ENCODE peak calls at places on chromosomes 12 and 14, in five cellular contexts. C, M, R, O and D are unnamed samples.

GRCh38 chr12:12405882-12406281 is 49.0 kb downstream of the BORCS5 start:
- DNase-seq in C (no peak), M (peak; percentile 76), R (peak; percentile 35), O (peak; percentile 52), D (peak; percentile 93)

GRCh38 chr12:13044002-13044858 is at the start of gene FAM234B:
- DNase-seq in C (peak; percentile 80), M (peak; percentile 74), R (peak; percentile 88), O (peak; percentile 76), D (peak; percentile 78)

GRCh38 chr12:47281667-47282171 is 202.0 kb upstream of the AMIGO2 start:
- DNase-seq in C (no peak), M (no peak), R (no peak), O (no peak), D (no peak)

GRCh38 chr12:25933001-25933400 is 25.5 kb upstream of the RASSF8 start:
- DNase-seq in C (no peak), M (no peak), R (no peak), O (no peak), D (no peak)

GRCh38 chr12:26995706-26996105 is 18.5 kb downstream of the TM7SF3 start:
- DNase-seq in C (no peak), M (no peak), R (no peak), O (no peak), D (no peak)

GRCh38 chr12:126286203-126286602 is 1221.0 kb downstream of the AACS start:
- DNase-seq in C (no peak), M (no peak), R (no peak), O (no peak), D (peak; percentile 90)

GRCh38 chr14:54791001-54791400 is 111.6 kb downstream of the GCH1 start:
- DNase-seq in C (no peak), M (no peak), R (no peak), O (no peak), D (no peak)

GRCh38 chr12:91023326-91024004 is 18.7 kb upstream of the EPYC start:
- DNase-seq in C (no peak), M (no peak), R (no peak), O (no peak), D (no peak)

GRCh38 chr12:103924761-103925641 is 5.2 kb upstream of the HSP90B1 start:
- DNase-seq in C (no peak), M (peak; percentile 24), R (no peak), O (no peak), D (no peak)

GRCh38 chr12:54370218-54370730 is 6.0 kb upstream of the GPR84 start:
- DNase-seq in C (peak; percentile 74), M (peak; percentile 90), R (peak; percentile 80), O (peak; percentile 66), D (peak; percentile 81)

GRCh38 chr12:108850854-108851573 is 6.4 kb downstream of the SSH1 start:
- DNase-seq in C (peak; percentile 57), M (peak; percentile 89), R (peak; percentile 85), O (no peak), D (no peak)

GRCh38 chr12:78490841-78491240 is 373.7 kb upstream of the SYT1 start:
- DNase-seq in C (no peak), M (no peak), R (no peak), O (no peak), D (no peak)

GRCh38 chr12:96501139-96501741 is 11.9 kb downstream of the CFAP54 start:
- DNase-seq in C (peak; percentile 35), M (peak; percentile 84), R (peak; percentile 38), O (no peak), D (peak; percentile 17)

GRCh38 chr12:10957741-10958140 is 18.7 kb upstream of the TAS2R14 start:
- DNase-seq in C (no peak), M (no peak), R (no peak), O (no peak), D (no peak)

GRCh38 chr12:12983420-12984035 is 16.5 kb downstream of the HEBP1 start:
- DNase-seq in C (no peak), M (peak; percentile 73), R (no peak), O (no peak), D (no peak)

GRCh38 chr14:67746927-67747326 is 45.2 kb downstream of the RDH12 start:
- DNase-seq in C (no peak), M (no peak), R (no peak), O (no peak), D (no peak)

GRCh38 chr12:69513297-69513696 is 43.1 kb downstream of the FRS2 start:
- DNase-seq in C (no peak), M (no peak), R (no peak), O (no peak), D (no peak)

GRCh38 chr12:117525766-117526165 is 164.3 kb upstream of the NOS1 start:
- DNase-seq in C (no peak), M (no peak), R (no peak), O (no peak), D (no peak)

GRCh38 chr12:110244829-110245228 is 36.2 kb upstream of the ATP2A2 start:
- DNase-seq in C (no peak), M (peak; percentile 79), R (peak; percentile 91), O (no peak), D (no peak)

GRCh38 chr12:51511546-51512260 is 79.3 kb upstream of the SCN8A start:
- DNase-seq in C (no peak), M (no peak), R (no peak), O (no peak), D (no peak)

GRCh38 chr12:92467886-92468285 is 234.9 kb upstream of the PLEKHG7 start:
- DNase-seq in C (no peak), M (peak; percentile 13), R (no peak), O (no peak), D (no peak)

GRCh38 chr12:92470608-92471021 is 232.2 kb upstream of the PLEKHG7 start:
- DNase-seq in C (no peak), M (no peak), R (no peak), O (no peak), D (no peak)

GRCh38 chr12:92468358-92469020 is 234.3 kb upstream of the PLEKHG7 start:
- DNase-seq in C (no peak), M (no peak), R (no peak), O (no peak), D (no peak)

GRCh38 chr12:92471551-92471950 is 231.2 kb upstream of the PLEKHG7 start:
- DNase-seq in C (no peak), M (no peak), R (no peak), O (no peak), D (no peak)

GRCh38 chr12:92469837-92470236 is 233.0 kb upstream of the PLEKHG7 start:
- DNase-seq in C (no peak), M (peak; percentile 47), R (peak; percentile 87), O (no peak), D (no peak)
- TF ChIP-seq CTCF in C (no peak), M (no peak), R (no peak), O (no peak), D (no peak)

DNA sequence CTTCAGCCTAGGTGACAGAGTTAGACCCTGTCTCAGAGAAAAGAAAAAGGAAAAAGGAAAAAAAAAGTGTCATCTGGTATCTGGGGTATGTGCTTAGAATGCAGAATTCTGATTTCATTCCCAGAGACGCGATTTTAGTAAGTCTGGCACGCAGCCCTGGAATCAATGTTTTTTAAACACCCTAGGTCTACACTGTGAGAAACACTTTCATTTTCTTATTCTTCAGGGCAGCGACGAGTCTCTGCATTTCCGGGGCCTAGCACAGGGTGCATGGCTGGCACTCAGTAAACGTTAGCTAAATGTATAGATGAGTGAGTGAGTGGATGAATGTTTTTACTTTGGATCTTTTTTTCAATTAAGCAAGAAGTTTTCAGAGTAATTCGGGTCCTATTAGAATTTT is 243.7 kb upstream of the PWP1 start:
- DNase-seq in C (no peak), M (no peak), R (no peak), O (no peak), D (no peak)
- TF ChIP-seq CTCF in C (no peak), M (no peak), R (no peak), O (no peak), D (no peak)

DNA sequence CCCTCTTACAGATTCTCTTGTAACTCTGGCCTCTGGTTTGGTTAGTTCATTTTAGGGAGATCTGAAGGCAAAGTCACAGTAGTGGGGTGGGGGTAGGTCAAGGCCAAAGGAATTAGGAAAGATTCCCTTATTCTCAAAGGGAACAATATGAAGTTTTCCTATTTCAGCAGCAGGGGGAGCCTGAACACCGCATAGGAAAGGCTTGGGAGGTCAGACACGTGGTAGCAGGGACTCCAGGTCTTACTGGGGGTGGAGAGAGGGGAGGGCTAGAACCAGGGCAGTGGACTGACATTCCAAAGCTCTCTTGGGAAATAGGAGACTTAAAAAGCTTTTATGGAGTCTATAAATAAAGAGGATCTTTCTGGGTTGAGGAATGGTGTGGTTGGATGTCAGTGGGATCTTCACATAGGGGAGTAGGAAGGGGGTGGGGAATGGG is 1.3 kb downstream of the ZC3H10 start:
- DNase-seq in C (peak; percentile 75), M (peak; percentile 94), R (peak; percentile 77), O (no peak), D (peak; percentile 88)
- TF ChIP-seq CTCF in C (peak; percentile 94), M (peak; percentile 80), R (peak; percentile 75), O (peak; percentile 69), D (peak; percentile 66)

DNA sequence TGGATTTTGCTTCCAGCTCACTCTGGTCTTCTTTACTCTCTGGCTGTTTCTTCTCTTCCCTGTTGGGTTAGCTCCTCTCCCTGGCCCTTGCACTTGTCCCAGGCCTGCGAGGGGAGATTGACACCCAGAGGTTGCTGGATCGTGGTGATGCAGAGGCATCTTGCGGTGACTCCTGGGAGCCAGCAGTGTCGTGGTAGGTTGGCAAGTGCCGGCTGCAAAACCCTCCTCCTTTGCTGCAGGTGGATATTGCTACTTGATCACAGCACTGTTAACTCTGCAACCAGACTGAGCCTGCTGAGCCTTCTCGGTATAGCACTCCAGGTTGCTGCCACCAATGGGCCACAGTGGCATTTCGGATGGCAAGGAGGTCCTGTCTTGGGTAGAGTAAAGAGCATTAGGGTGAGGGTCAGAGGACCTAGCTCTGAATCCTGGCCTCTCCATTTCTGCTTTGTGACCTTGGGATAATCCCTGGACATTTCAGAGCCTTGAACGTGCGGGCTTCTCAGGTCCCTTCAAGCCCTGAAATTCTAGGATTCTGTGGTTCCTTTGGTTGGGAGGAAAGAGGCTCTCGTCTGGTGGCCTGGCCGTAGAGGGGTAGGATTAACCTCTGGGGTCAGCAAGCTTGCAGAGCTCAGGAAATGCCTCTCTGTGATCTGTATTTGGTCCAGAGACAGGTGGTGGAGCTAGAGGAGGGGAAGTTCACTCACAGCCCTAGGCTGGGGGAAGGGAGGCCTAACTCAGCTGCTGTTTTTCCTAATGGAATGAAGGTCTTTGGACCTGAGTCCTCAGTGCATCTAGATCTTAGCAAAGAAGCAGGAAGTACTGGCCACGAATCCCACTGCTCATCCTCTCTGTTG is 87.5 kb downstream of the TSPAN9 start:
- DNase-seq in C (no peak), M (no peak), R (no peak), O (no peak), D (no peak)
- TF ChIP-seq CTCF in C (no peak), M (no peak), R (no peak), O (no peak), D (no peak)

DNA sequence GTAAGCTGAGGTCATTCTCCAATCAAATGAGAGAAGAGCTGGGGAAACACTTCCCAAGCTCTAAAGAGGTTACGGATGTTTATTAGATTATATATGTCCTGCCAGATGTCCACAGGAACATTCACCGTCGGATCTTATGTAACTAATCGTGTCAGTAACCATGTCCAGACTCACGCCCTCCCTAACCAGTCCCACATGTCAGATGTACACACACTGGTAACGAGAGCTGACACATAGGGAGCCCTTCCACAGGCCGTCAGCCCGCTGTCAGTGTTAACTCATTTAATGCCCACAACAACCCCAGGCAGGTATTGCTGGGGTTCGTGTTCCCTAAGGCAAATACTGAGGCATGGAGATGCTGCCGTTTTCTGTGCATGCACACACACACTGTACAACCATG is 223.7 kb upstream of the RTL1 start:
- DNase-seq in C (no peak), M (no peak), R (no peak), O (peak; percentile 21), D (no peak)
- TF ChIP-seq CTCF in C (no peak), M (no peak), R (no peak), O (no peak), D (no peak)